ENCODE peak calls at places on chromosome 6, in six cellular contexts. L is CD4-positive, alpha-beta T cell; X is AG10803; B is thyroid gland; O is GM13977; F is GM20000. R is an unnamed sample.

GRCh38 chr6:108526739-108527174 is 34.0 kb upstream of the FOXO3 start:
- DNase-seq in L (no peak), X (peak), B (no peak), O (peak), F (peak), R (peak)

GRCh38 chr6:32700391-32701040 is 34.1 kb upstream of the HLA-DQB1 start:
- DNase-seq in L (peak), X (peak), B (peak), O (peak), F (peak), R (peak)

GRCh38 chr6:312704-313485 is 20.6 kb downstream of the DUSP22 start:
- DNase-seq in L (no peak), X (no peak), B (no peak), O (no peak), F (no peak), R (no peak)

GRCh38 chr6:40957616-40958492 is 81.2 kb downstream of the UNC5CL start:
- DNase-seq in L (no peak), X (peak), B (no peak), O (no peak), F (no peak), R (no peak)

GRCh38 chr6:142523485-142523884 is 221.7 kb downstream of the ADGRG6 start:
- DNase-seq in L (no peak), X (no peak), B (no peak), O (no peak), F (no peak), R (no peak)

GRCh38 chr6:122997541-122998150 is 1.6 kb downstream of the CLVS2 start:
- DNase-seq in L (no peak), X (no peak), B (no peak), O (no peak), F (no peak), R (no peak)

GRCh38 chr6:65259080-65259479 is 447.9 kb downstream of the EYS start:
- DNase-seq in L (no peak), X (no peak), B (no peak), O (no peak), F (no peak), R (no peak)

GRCh38 chr6:23533954-23534725 is 591.9 kb upstream of the NRSN1 start:
- DNase-seq in L (no peak), X (no peak), B (peak), O (no peak), F (no peak), R (no peak)

GRCh38 chr6:111615916-111616612 is 10.4 kb upstream of the TRAF3IP2 start:
- DNase-seq in L (no peak), X (no peak), B (no peak), O (no peak), F (no peak), R (no peak)

GRCh38 chr6:113630738-113631535 is 226.2 kb upstream of the MARCKS start:
- DNase-seq in L (no peak), X (peak), B (peak), O (peak), F (peak), R (peak)

GRCh38 chr6:41371992-41372525 is 36.7 kb downstream of the NCR2 start:
- DNase-seq in L (peak), X (peak), B (peak), O (peak), F (peak), R (no peak)

GRCh38 chr6:155154158-155154830 is 109.5 kb upstream of the CLDN20 start:
- DNase-seq in L (no peak), X (peak), B (no peak), O (no peak), F (no peak), R (no peak)

GRCh38 chr6:96716221-96716620 is 121.1 kb downstream of the GPR63 start:
- DNase-seq in L (no peak), X (no peak), B (no peak), O (no peak), F (no peak), R (no peak)

GRCh38 chr6:85865665-85866372 is 223.1 kb upstream of the SYNCRIP start:
- DNase-seq in L (no peak), X (peak), B (no peak), O (no peak), F (peak), R (peak)

GRCh38 chr6:7615611-7616383 is 25.8 kb downstream of the SNRNP48 start:
- DNase-seq in L (peak), X (peak), B (peak), O (peak), F (peak), R (peak)

GRCh38 chr6:73471686-73472290 is 10.3 kb downstream of the MTO1 start:
- DNase-seq in L (no peak), X (no peak), B (no peak), O (peak), F (peak), R (peak)

GRCh38 chr6:10521104-10521808 is at the start of gene GCNT2:
- DNase-seq in L (no peak), X (no peak), B (peak), O (peak), F (no peak), R (peak)

GRCh38 chr6:135088818-135089809 is 34.5 kb upstream of the HBS1L start:
- DNase-seq in L (no peak), X (peak), B (no peak), O (peak), F (peak), R (peak)

GRCh38 chr6:13142611-13143010 is 185.7 kb downstream of the TBC1D7 start:
- DNase-seq in L (no peak), X (no peak), B (no peak), O (no peak), F (no peak), R (no peak)

GRCh38 chr6:158755636-158756035 is 63.5 kb downstream of the EZR start:
- DNase-seq in L (no peak), X (no peak), B (no peak), O (no peak), F (no peak), R (no peak)

GRCh38 chr6:22027226-22027725 is 269.6 kb downstream of the PRL start:
- DNase-seq in L (no peak), X (no peak), B (no peak), O (no peak), F (no peak), R (no peak)

GRCh38 chr6:20444786-20445271 is 43.1 kb downstream of the E2F3 start:
- DNase-seq in L (no peak), X (peak), B (no peak), O (no peak), F (no peak), R (no peak)

GRCh38 chr6:90397929-90398674 is 101.5 kb upstream of the BACH2 start:
- DNase-seq in L (peak), X (no peak), B (no peak), O (no peak), F (no peak), R (peak)

GRCh38 chr6:144466716-144467115 is 181.6 kb downstream of the UTRN start:
- DNase-seq in L (no peak), X (no peak), B (no peak), O (no peak), F (no peak), R (no peak)

GRCh38 chr6:44270526-44271405 is 516 bp downstream of the TMEM151B start:
- DNase-seq in L (no peak), X (no peak), B (no peak), O (no peak), F (no peak), R (no peak)

GRCh38 chr6:63923139-63923739 is 287.6 kb downstream of the PHF3 start:
- DNase-seq in L (no peak), X (peak), B (no peak), O (peak), F (peak), R (peak)

DNA sequence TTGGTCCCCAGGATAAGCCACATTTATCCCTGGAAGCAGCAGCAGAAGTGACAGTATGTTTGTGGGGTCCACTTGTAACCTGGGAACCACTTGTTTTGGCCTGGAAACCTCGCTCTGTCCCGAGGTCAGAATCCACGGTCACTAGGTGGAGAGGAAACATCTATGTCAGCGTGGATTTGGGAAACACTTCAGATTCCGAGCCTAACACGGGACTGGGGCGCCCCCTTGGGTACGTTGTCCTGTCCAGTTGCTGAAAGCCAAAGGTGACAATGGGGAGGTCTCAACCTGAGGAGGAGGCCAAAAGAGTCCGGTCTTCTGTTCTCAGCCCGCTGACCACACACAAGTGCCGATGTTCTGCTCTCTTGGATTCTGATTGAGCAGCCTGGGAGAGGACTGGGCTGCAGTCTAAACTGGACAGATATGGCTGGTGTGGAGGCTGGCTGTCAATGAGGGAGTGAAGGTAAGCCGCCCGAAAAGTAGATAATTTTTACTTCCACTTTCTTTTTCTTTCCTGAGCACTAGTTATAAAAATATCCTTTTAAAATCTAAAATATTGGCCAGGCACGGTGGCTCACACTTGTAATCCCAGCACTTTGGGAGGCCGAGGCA is 4.9 kb upstream of the ZFP57 start:
- DNase-seq in L (no peak), X (no peak), B (no peak), O (no peak), F (no peak), R (no peak)
- TF ChIP-seq CTCF in L (no peak), X (no peak), B (no peak), O (peak), F (no peak), R (no peak)

GRCh38 chr6:159974932-159975331 is 6.0 kb downstream of the IGF2R start:
- DNase-seq in L (no peak), X (no peak), B (no peak), O (no peak), F (no peak), R (no peak)
- TF ChIP-seq CTCF in L (no peak), X (no peak), B (no peak), O (no peak), F (no peak), R (no peak)

DNA sequence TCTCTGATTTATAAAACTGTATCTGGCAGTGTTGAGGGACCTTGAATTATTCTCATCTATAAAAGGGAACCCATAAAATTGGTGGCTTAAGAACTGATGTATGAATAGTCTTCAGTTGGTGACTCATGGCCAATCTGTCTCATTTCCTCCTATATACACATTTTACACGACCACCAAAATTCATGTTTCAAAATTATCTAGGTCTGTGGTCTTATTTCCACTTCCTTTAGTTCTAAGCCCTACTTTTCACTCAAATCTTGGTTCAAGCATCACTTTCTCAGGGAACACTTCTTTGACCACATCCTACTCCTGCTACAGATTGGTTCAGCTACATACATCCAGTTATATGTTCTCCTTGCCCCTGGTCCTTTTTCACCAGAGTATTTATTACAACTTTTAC is 18.6 kb upstream of the ENPP1 start:
- DNase-seq in L (no peak), X (no peak), B (no peak), O (no peak), F (no peak), R (no peak)
- TF ChIP-seq CTCF in L (no peak), X (no peak), B (no peak), O (no peak), F (no peak), R (no peak)

GRCh38 chr6:39301606-39302005 is 12.6 kb downstream of the KCNK17 start:
- DNase-seq in L (no peak), X (no peak), B (no peak), O (no peak), F (no peak), R (peak)

GRCh38 chr6:39302011-39302410 is 12.2 kb downstream of the KCNK17 start:
- DNase-seq in L (no peak), X (no peak), B (no peak), O (no peak), F (no peak), R (no peak)

GRCh38 chr6:39302669-39303424 is 11.4 kb downstream of the KCNK17 start:
- DNase-seq in L (peak), X (peak), B (peak), O (peak), F (peak), R (peak)

GRCh38 chr6:39304951-39305350 is 9.3 kb downstream of the KCNK17 start:
- DNase-seq in L (no peak), X (no peak), B (no peak), O (no peak), F (no peak), R (no peak)

DNA sequence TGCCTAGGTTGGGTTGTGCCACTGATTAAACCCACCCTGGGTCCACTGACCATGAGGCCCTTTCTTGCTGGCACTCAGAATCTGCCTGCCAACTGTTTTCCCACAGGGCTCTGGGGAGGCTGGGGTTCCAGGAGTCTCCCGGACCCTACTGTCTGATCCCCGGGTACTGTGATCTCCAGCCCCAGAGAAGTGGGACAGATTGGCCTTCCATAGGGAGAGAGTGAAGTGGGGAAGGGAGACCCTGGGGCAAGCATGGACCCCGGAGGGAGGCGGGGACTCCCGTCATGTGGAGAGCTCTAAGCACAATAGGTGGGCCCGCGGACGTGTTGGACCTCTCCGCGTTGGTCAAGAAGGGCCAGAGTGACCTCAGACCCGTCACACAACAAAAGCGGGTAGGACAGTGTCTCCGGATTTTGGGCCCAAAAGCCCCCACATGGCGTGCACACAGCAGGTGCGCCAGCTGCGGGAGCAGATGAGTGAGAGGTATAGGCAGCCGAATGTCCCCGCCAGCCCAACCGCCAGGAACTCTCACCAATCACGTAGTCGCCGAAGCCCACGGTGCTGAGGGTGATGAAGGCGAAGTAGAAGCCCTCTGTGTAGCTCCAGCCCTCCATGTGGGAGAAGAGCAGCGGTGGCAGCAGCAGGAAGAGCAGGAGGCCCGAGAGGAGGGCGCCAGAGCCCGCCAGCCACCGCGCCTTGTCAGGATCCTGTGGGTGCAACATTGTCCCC is 10.6 kb downstream of the KCNK17 start:
- DNase-seq in L (no peak), X (no peak), B (no peak), O (no peak), F (no peak), R (no peak)
- TF ChIP-seq CTCF in L (peak), X (no peak), B (no peak), O (no peak), F (no peak), R (no peak)